ENCODE peak calls at places on chromosomes 5 and 9, in nine cellular contexts. F is cardiac fibroblast, T is BJ, A is A549, Z is astrocyte of the spinal cord, M is fibroblast of lung, X is PC-3, B is stomach, R is transverse colon. I is an unnamed sample.

GRCh38 chr5:139388198-139388821 is 1.4 kb downstream of the MZB1 start:
- DNase-seq in F (peak), T (no peak), A (peak), Z (no peak), M (no peak), X (no peak), B (peak), R (peak), I (no peak)

GRCh38 chr9:137454145-137454505 is 5.0 kb downstream of the NSMF start:
- DNase-seq in F (peak), T (no peak), A (no peak), Z (no peak), M (no peak), X (no peak), B (peak), R (peak), I (no peak)

GRCh38 chr9:72327631-72328030 is 37.4 kb downstream of the ZFAND5 start:
- DNase-seq in F (no peak), T (no peak), A (no peak), Z (no peak), M (no peak), X (no peak), B (no peak), R (no peak), I (no peak)

GRCh38 chr5:52925001-52925400 is 64.2 kb upstream of the ITGA2 start:
- DNase-seq in F (peak), T (no peak), A (no peak), Z (no peak), M (no peak), X (no peak), B (no peak), R (no peak), I (no peak)

GRCh38 chr5:116573279-116573616 is 1.4 kb downstream of the SEMA6A start:
- DNase-seq in F (peak), T (no peak), A (peak), Z (no peak), M (peak), X (no peak), B (peak), R (peak), I (peak)

GRCh38 chr5:68749648-68750047 is 344.2 kb upstream of the SLC30A5 start:
- DNase-seq in F (no peak), T (no peak), A (no peak), Z (no peak), M (no peak), X (peak), B (no peak), R (no peak), I (no peak)

GRCh38 chr9:35907732-35908483 is 1.4 kb upstream of the SPAAR start:
- DNase-seq in F (peak), T (no peak), A (peak), Z (peak), M (peak), X (peak), B (peak), R (peak), I (peak)

GRCh38 chr5:120958877-120959485 is 494.9 kb downstream of the PRR16 start:
- DNase-seq in F (no peak), T (no peak), A (no peak), Z (no peak), M (no peak), X (no peak), B (no peak), R (peak), I (no peak)

GRCh38 chr9:134492281-134492691 is 149.3 kb upstream of the COL5A1 start:
- DNase-seq in F (peak), T (peak), A (no peak), Z (peak), M (peak), X (no peak), B (no peak), R (no peak), I (no peak)

GRCh38 chr5:140148508-140148907 is 22.8 kb downstream of the IGIP start:
- DNase-seq in F (no peak), T (no peak), A (peak), Z (no peak), M (no peak), X (no peak), B (no peak), R (no peak), I (peak)

GRCh38 chr9:36963356-36963755 is 70.7 kb downstream of the PAX5 start:
- DNase-seq in F (no peak), T (no peak), A (no peak), Z (no peak), M (no peak), X (no peak), B (no peak), R (no peak), I (no peak)

GRCh38 chr5:103424453-103425205 is 138.0 kb downstream of the NUDT12 start:
- DNase-seq in F (peak), T (no peak), A (no peak), Z (peak), M (peak), X (no peak), B (no peak), R (no peak), I (no peak)

GRCh38 chr5:126852104-126852531 is 75.2 kb downstream of the LMNB1 start:
- DNase-seq in F (peak), T (no peak), A (no peak), Z (no peak), M (no peak), X (no peak), B (no peak), R (no peak), I (no peak)

GRCh38 chr5:127203818-127204217 is 86.8 kb upstream of the MEGF10 start:
- DNase-seq in F (peak), T (peak), A (no peak), Z (peak), M (peak), X (peak), B (no peak), R (no peak), I (peak)

GRCh38 chr9:133589454-133590227 is 19.5 kb downstream of the FAM163B start:
- DNase-seq in F (no peak), T (no peak), A (no peak), Z (no peak), M (no peak), X (no peak), B (no peak), R (no peak), I (no peak)

GRCh38 chr9:129336601-129337286 is 158.7 kb upstream of the IER5L start:
- DNase-seq in F (peak), T (peak), A (no peak), Z (peak), M (peak), X (no peak), B (peak), R (peak), I (peak)

GRCh38 chr5:95941756-95942155 is 19.9 kb downstream of the ELL2 start:
- DNase-seq in F (no peak), T (no peak), A (no peak), Z (no peak), M (no peak), X (no peak), B (no peak), R (no peak), I (no peak)

GRCh38 chr5:156037151-156037909 is 289.6 kb upstream of the SGCD start:
- DNase-seq in F (no peak), T (no peak), A (no peak), Z (no peak), M (no peak), X (no peak), B (no peak), R (no peak), I (no peak)

GRCh38 chr5:141641634-141642278 is 5.0 kb downstream of the RELL2 start:
- DNase-seq in F (peak), T (no peak), A (peak), Z (peak), M (peak), X (peak), B (no peak), R (no peak), I (peak)

GRCh38 chr9:123373447-123373923 is 17.5 kb downstream of the CRB2 start:
- DNase-seq in F (no peak), T (no peak), A (no peak), Z (no peak), M (no peak), X (no peak), B (no peak), R (no peak), I (no peak)

GRCh38 chr9:136786451-136786850 is 4.7 kb upstream of the TMEM141 start:
- DNase-seq in F (no peak), T (no peak), A (no peak), Z (no peak), M (no peak), X (no peak), B (no peak), R (no peak), I (no peak)

GRCh38 chr5:135999396-136000139 is 29.2 kb upstream of the TGFBI start:
- DNase-seq in F (peak), T (no peak), A (no peak), Z (peak), M (peak), X (peak), B (no peak), R (no peak), I (peak)

GRCh38 chr9:133351908-133352634 is 4.1 kb downstream of the RPL7A start:
- DNase-seq in F (peak), T (no peak), A (peak), Z (peak), M (peak), X (peak), B (no peak), R (no peak), I (peak)

GRCh38 chr9:107431461-107431860 is 58.1 kb downstream of the KLF4 start:
- DNase-seq in F (no peak), T (no peak), A (no peak), Z (no peak), M (no peak), X (no peak), B (no peak), R (no peak), I (no peak)

GRCh38 chr5:31680528-31680927 is 41.6 kb downstream of the PDZD2 start:
- DNase-seq in F (no peak), T (no peak), A (no peak), Z (no peak), M (no peak), X (no peak), B (no peak), R (no peak), I (no peak)

DNA sequence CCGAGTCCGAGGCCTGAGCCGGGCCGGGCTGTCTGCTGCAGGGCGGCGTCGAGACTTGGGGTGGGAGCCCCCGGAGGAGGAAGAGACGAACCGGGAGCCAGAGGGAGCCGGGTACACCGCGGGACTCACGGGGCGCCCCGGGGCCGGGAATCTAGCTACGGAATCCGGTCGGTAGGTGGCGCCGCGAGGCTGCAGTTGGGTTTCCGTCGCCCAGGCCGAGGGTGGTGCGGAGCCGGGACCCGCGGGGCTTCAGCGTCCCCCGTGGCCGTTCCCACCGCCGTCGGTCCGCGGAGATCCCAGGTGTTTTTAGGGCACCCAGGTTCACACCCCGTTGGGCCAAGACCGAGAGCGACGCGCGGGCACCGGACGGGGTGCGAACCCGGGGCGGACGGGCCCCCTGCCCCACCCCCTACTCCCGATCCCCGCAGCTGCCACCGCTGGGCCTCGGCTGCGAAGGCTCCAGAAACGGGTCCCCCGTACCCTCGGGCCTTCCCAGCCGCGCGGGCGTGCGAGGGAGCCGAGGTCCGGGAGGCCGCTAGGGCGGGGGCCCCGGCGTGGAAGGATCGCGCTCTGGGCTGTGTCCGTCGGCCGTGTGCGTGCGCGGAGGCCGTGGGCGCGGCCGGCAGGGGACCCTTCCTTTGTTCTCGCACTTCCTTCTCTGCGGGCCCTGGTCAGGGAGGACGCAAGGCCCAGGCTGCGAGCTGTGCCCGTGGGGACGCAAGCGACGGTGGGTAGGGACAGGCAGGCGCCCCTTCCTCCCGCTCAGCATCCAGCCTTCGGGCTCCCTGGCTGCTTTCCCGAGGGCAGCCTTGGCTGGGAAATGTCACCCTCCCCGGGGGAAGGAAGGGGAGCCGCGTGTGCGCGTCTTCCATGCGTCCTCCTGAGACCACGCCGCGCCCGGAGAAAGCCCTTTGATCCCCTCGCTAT is 146.6 kb downstream of the GAPVD1 start:
- DNase-seq in F (peak), T (no peak), A (peak), Z (peak), M (peak), X (peak), B (peak), R (peak), I (peak)
- TF ChIP-seq CTCF in F (peak), T (peak), A (peak), Z (peak), M (peak), X (peak), B (peak), R (peak), I (peak)

DNA sequence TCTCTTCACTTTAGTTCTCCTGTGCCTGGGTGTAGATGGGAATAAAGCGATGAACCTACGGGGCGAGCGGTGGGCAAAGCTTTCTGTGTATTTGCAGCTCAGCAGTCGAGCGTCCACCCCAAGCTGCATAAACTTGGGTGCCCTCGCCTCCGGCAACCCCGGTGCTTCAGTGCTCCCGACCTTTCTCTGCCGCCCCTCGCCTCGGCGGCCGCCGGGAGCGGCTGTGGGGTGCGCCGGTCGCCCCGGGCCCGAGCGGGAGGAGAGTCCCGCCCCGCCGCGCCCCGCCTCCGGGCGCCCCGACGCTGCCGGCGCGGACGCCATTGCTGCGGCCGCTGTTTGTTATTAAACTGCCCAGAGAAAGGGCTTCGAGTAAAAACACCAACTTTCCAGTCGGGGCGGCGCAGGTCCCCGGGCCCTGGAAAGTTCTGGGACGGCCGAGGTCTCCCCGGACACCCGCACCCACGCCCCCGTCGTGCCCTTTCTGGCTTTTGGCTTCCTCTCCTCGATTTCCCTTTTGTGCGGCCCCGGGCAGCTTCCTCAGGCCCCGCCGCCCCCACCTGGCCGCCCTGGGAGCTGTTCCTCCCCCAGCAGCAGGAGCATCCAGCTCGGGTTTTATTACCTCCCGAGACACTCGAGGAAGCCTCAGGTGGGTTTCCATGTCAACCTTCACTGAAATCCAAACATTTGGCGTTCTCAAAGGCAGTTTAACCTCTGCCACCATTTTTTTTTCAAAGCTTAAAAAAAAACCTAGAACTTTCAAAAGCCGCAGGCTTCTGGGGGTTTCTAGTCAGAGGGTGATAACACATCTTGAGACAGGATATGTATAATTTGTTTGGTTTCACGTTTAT is 334.3 kb downstream of the CWC27 start:
- DNase-seq in F (peak), T (no peak), A (peak), Z (peak), M (peak), X (peak), B (peak), R (peak), I (peak)
- TF ChIP-seq CTCF in F (no peak), T (peak), A (peak), Z (peak), M (no peak), X (peak), B (peak), R (peak), I (peak)

GRCh38 chr5:45639038-45639437 is 57.1 kb downstream of the HCN1 start:
- DNase-seq in F (no peak), T (no peak), A (no peak), Z (no peak), M (no peak), X (peak), B (no peak), R (no peak), I (no peak)
- TF ChIP-seq CTCF in F (no peak), T (no peak), A (no peak), Z (no peak), M (no peak), X (peak), B (no peak), R (no peak), I (no peak)

DNA sequence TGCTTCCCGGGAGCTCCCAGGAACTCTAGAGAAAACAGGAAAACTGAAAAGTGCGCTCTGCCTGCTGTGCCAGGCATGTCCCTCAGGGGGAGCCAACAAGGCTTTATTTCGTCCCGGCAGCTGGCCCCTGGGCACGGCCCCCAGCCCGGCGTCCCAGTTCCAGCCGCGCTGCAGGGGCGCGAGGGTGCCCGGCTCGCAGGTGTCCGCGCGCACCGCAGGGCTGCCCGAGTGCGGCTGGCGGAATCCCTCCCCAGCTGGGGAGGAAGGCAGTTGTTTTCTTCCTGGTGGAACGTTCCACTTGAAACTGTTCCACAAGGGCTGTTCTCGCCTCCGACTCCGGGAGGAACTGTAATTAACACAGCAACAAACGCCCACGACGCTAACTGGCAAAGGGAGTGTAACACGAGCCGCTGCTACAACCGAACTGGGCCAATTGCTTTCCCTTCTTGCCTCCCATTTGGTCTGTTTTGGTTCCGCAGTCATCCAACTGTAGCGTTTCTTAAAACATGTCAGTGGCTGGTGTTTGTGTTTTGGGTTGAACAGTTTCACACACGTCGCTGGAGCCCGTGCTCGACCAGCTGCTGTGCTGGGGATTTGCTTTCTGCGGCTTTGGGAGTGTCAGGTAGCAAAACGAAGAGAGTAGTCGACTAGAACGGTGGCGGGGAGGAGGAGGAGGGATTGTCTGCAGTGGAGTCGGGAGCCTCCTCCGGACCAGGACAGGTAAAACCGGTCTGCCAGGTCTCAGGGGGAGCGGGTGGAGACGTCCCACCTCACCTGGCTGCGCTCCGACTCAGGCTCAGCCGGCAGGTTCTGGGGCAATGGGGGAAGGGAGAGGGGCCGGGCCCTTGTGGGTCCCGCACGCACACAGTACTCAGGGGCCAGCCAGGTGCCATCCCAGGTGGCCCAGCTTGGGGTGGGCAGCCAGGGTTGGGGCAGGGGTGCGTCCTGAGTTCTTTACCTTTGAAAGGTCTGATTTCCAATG is 131.6 kb upstream of the NIPBL start:
- DNase-seq in F (peak), T (no peak), A (peak), Z (peak), M (peak), X (peak), B (peak), R (peak), I (peak)
- TF ChIP-seq CTCF in F (peak), T (peak), A (peak), Z (peak), M (peak), X (peak), B (peak), R (peak), I (peak)

DNA sequence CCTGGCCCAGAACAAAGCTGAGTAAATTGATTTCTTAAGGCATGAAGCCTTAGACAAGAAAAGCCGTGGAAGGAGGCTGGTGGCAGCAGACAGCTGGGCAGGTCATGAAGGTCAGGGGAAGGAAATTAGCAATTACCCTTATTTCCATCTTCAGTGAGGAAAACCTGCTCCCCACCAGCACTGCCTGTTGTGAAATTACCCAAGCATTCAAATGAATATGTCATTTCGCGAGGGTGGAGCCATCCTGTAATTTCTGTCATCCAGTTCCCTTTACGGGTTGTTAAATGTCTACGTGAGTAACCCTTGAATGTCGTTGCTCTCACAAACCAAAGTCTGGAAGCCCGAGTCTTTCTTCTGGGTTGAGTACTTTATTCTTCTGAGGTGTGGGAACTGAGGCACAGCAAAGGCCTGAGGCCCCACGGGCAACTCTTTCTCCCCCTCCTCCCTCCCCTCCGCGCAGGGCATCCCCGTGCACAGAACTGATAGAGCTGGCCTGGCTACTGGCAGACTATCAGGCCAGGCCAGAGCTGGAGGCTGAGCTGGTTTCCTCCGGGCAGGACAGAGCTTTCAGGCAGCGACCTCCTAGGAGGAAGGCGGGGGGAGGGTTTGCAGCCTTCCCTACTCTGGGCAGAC is 22.0 kb upstream of the AK3 start:
- DNase-seq in F (peak), T (no peak), A (no peak), Z (peak), M (peak), X (no peak), B (no peak), R (peak), I (no peak)
- TF ChIP-seq CTCF in F (no peak), T (no peak), A (no peak), Z (no peak), M (no peak), X (no peak), B (no peak), R (peak), I (no peak)

GRCh38 chr9:75186767-75187380 is 98.6 kb downstream of the OSTF1 start:
- DNase-seq in F (peak), T (no peak), A (peak), Z (peak), M (no peak), X (peak), B (no peak), R (no peak), I (no peak)

GRCh38 chr9:75184471-75184870 is 96.2 kb downstream of the OSTF1 start:
- DNase-seq in F (no peak), T (no peak), A (no peak), Z (no peak), M (no peak), X (no peak), B (no peak), R (no peak), I (no peak)

GRCh38 chr9:75183293-75183692 is 95.0 kb downstream of the OSTF1 start:
- DNase-seq in F (no peak), T (no peak), A (no peak), Z (no peak), M (no peak), X (no peak), B (no peak), R (no peak), I (no peak)

GRCh38 chr9:75188756-75189155 is 100.4 kb downstream of the OSTF1 start:
- DNase-seq in F (no peak), T (no peak), A (no peak), Z (no peak), M (no peak), X (no peak), B (no peak), R (no peak), I (no peak)

GRCh38 chr9:75185585-75186170 is 97.4 kb downstream of the OSTF1 start:
- DNase-seq in F (peak), T (no peak), A (peak), Z (no peak), M (peak), X (peak), B (peak), R (peak), I (peak)
- TF ChIP-seq CTCF in F (peak), T (peak), A (peak), Z (peak), M (peak), X (peak), B (peak), R (peak), I (peak)